ENCODE peak calls at places on chromosomes 5 and 9, in six cellular contexts. W is activated naive CD4-positive, alpha-beta T cell; M is T-helper 2 cell; G is NCI-H2081; E is EL; B is AG20443. Y is an unnamed sample.

GRCh38 chr5:160500776-160501175 is 79.1 kb downstream of the PTTG1 start:
- DNase-seq in W (no peak), M (no peak), G (no peak), E (no peak), B (no peak), Y (no peak)

GRCh38 chr9:84139296-84140100 is 158.9 kb downstream of the RMI1 start:
- DNase-seq in W (no peak), M (no peak), G (peak; percentile 83), E (peak; percentile 7), B (peak; percentile 56), Y (no peak)

GRCh38 chr9:130189840-130190239 is 17.6 kb downstream of the NCS1 start:
- DNase-seq in W (no peak), M (no peak), G (no peak), E (peak; percentile 44), B (no peak), Y (no peak)

GRCh38 chr9:126376311-126376902 is 49.8 kb downstream of the MVB12B start:
- DNase-seq in W (no peak), M (no peak), G (peak; percentile 15), E (no peak), B (no peak), Y (no peak)

GRCh38 chr5:61202213-61202612 is 39.9 kb upstream of the SMIM15 start:
- DNase-seq in W (no peak), M (no peak), G (no peak), E (peak; percentile 46), B (peak; percentile 18), Y (no peak)

GRCh38 chr5:88846434-88846833 is 36.5 kb downstream of the MEF2C start:
- DNase-seq in W (no peak), M (no peak), G (no peak), E (no peak), B (no peak), Y (no peak)

GRCh38 chr5:141641634-141642278 is 5.0 kb downstream of the RELL2 start:
- DNase-seq in W (no peak), M (no peak), G (no peak), E (peak; percentile 82), B (peak; percentile 74), Y (no peak)

GRCh38 chr5:77156379-77156778 is 54.1 kb upstream of the PDE8B start:
- DNase-seq in W (no peak), M (no peak), G (no peak), E (no peak), B (no peak), Y (no peak)

GRCh38 chr5:123151227-123151951 is 62.3 kb downstream of the PRDM6 start:
- DNase-seq in W (no peak), M (no peak), G (no peak), E (no peak), B (no peak), Y (no peak)

GRCh38 chr9:106717686-106718085 is 145.3 kb upstream of the ZNF462 start:
- DNase-seq in W (no peak), M (no peak), G (no peak), E (peak; percentile 85), B (peak; percentile 38), Y (no peak)

GRCh38 chr5:103804714-103805113 is 242.1 kb upstream of the NUDT12 start:
- DNase-seq in W (no peak), M (no peak), G (no peak), E (peak; percentile 48), B (no peak), Y (no peak)

GRCh38 chr5:112960316-112960715 is 16.3 kb upstream of the DCP2 start:
- DNase-seq in W (no peak), M (no peak), G (no peak), E (no peak), B (no peak), Y (no peak)

GRCh38 chr5:1297243-1297642 is 2.4 kb upstream of the TERT start:
- DNase-seq in W (no peak), M (no peak), G (no peak), E (no peak), B (no peak), Y (no peak)

GRCh38 chr5:42583322-42583721 is 160.1 kb downstream of the GHR start:
- DNase-seq in W (no peak), M (no peak), G (peak; percentile 45), E (peak; percentile 46), B (peak; percentile 80), Y (peak; percentile 3)

GRCh38 chr5:125262782-125263181 is 516.3 kb upstream of the ZNF608 start:
- DNase-seq in W (no peak), M (no peak), G (no peak), E (no peak), B (no peak), Y (no peak)

Y was measured in effector CD4-positive, alpha-beta T cell.